ENCODE peak calls at places on chromosome 7, in five cellular contexts. B is pancreas, X is right lobe of liver, D is upper lobe of right lung, G is coronary artery. J is an unnamed sample.

GRCh38 chr7:38660427-38661099 is 29.4 kb upstream of the AMPH start:
- DNase-seq in D (no peak), X (no peak), B (no peak), G (no peak), J (no peak)

GRCh38 chr7:147240468-147240867 is 1123.9 kb downstream of the CNTNAP2 start:
- DNase-seq in G (no peak), B (no peak), X (no peak), D (no peak), J (no peak)

GRCh38 chr7:137985253-137985896 is 16.5 kb downstream of the CREB3L2 start:
- DNase-seq in X (no peak), D (no peak), G (no peak), B (no peak), J (no peak)

GRCh38 chr7:151174246-151175046 is 7.0 kb upstream of the GBX1 start:
- DNase-seq in D (no peak), G (peak; percentile 69), X (no peak), B (no peak), J (no peak)

GRCh38 chr7:18174996-18175395 is 147.3 kb upstream of the PRPS1L1 start:
- DNase-seq in D (no peak), B (no peak), X (no peak), G (no peak), J (no peak)

GRCh38 chr7:80781561-80781979 is 137.3 kb downstream of the SEMA3C start:
- DNase-seq in X (no peak), D (no peak), G (no peak), B (no peak), J (no peak)

GRCh38 chr7:159020987-159021386 is 123.7 kb downstream of the VIPR2 start:
- DNase-seq in X (no peak), D (no peak), G (no peak), B (no peak), J (no peak)

GRCh38 chr7:84043661-84044191 is 150.9 kb downstream of the SEMA3A start:
- DNase-seq in G (no peak), B (no peak), D (no peak), X (no peak), J (no peak)

GRCh38 chr7:157824819-157825121 is 488.0 kb downstream of the DNAJB6 start:
- DNase-seq in D (peak; percentile 47), X (no peak), B (no peak), G (no peak), J (no peak)

GRCh38 chr7:1432411-1433082 is 26.7 kb downstream of the MICALL2 start:
- DNase-seq in X (peak; percentile 70), D (peak; percentile 86), B (peak; percentile 60), G (peak; percentile 82), J (peak; percentile 77)

GRCh38 chr7:8068892-8069686 is 100.5 kb downstream of the GLCCI1 start:
- DNase-seq in D (no peak), X (no peak), B (no peak), G (no peak), J (no peak)

GRCh38 chr7:13061115-13061514 is 373.7 kb downstream of the ARL4A start:
- DNase-seq in X (no peak), G (no peak), D (no peak), B (no peak), J (no peak)

GRCh38 chr7:45708046-45708950 is 134.1 kb downstream of the ADCY1 start:
- DNase-seq in D (peak; percentile 29), X (no peak), B (no peak), G (peak; percentile 50), J (no peak)

GRCh38 chr7:155918720-155919399 is 106.6 kb upstream of the SHH start:
- DNase-seq in B (peak; percentile 67), G (no peak), X (peak; percentile 86), D (no peak), J (no peak)

GRCh38 chr7:7707756-7708310 is 10.6 kb downstream of the RPA3 start:
- DNase-seq in B (no peak), G (no peak), X (no peak), D (no peak), J (no peak)

GRCh38 chr7:106865130-106866115 is at the start of gene PIK3CG:
- DNase-seq in G (no peak), X (no peak), B (no peak), D (no peak), J (peak; percentile 6)

GRCh38 chr7:26318921-26319320 is 27.3 kb downstream of the SNX10 start:
- DNase-seq in X (no peak), B (no peak), G (no peak), D (no peak), J (no peak)

GRCh38 chr7:11754123-11754522 is 77.9 kb downstream of the THSD7A start:
- DNase-seq in B (no peak), G (no peak), X (no peak), D (no peak), J (no peak)

GRCh38 chr7:11751807-11752389 is 80.1 kb downstream of the THSD7A start:
- DNase-seq in G (no peak), D (no peak), X (no peak), B (no peak), J (no peak)

GRCh38 chr7:11757153-11757552 is 74.8 kb downstream of the THSD7A start:
- DNase-seq in X (no peak), B (no peak), G (no peak), D (no peak), J (no peak)

GRCh38 chr7:11753441-11753840 is 78.6 kb downstream of the THSD7A start:
- DNase-seq in X (no peak), G (no peak), D (no peak), B (no peak), J (no peak)

DNA sequence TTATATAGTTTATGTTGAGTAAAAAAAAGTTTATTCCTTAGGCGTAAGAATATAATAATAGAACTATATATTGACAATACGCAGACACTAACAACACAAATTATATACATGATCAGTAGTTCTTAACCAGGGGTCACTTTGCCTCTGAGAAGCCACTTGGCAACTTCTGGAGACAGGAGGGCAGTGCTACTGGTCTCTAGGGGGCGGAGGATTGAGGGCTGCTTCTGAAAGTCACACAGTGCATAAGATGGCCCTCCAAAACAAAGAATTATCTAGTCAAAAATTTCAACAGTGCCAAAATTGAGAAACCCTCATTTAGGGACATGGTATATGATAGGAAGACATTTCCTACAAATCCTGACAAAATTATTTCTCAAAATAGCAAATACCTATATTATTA is 77.1 kb downstream of the THSD7A start:
- DNase-seq in B (no peak), X (no peak), G (no peak), D (no peak), J (no peak)
- TF ChIP-seq CTCF in B (no peak), X (no peak), G (no peak), D (no peak), J (no peak)

DNA sequence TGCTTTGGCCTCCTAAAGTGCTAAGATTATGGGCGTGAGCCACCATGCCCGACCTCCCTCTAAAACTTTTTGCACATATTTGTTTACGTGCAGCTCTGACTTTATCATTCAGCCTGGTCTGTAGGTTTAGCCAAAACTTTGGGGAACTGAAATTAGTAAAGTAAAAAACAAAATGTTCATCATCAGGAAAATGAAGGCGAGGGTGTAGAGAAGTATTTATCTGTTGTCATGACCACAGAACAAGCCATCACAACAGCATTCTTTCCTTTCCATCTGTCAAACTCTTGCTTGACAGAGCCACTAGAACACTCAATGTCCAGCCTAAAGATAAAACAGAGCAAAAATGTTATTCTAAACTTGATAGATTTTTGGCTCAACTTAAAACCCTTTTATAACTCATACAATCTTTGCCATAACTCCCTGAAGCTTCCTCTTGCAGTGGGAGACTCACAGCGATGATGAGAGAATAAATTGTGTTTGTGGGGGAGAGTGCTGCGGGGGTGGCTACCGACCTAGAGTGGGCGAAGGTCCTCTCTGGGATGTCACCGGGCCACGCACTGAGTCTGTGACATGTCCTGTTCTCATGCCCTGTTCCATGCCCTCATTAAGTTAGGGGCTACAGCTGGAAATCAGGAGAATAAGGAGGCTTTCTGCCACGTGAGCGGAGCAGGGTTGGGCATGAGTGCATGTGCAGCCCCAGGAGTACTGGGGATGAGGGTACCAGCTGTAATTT is 58.6 kb upstream of the MKRN1 start:
- DNase-seq in G (no peak), B (no peak), D (no peak), X (no peak), J (no peak)
- H3K27ac ChIP-seq in G (peak overlapping the region; percentile 48), B (no peak overlapping the region), D (peak overlapping the region; percentile 60), X (no peak overlapping the region), J (no peak overlapping the region)

GRCh38 chr7:123637203-123637602 is 18.5 kb upstream of the LMOD2 start:
- DNase-seq in X (no peak), B (no peak), D (no peak), G (no peak), J (no peak)
- TF ChIP-seq CTCF in X (no peak), B (no peak), D (no peak), G (no peak), J (no peak)

GRCh38 chr7:129780257-129781127 is 169.0 kb downstream of the NRF1 start:
- DNase-seq in D (peak; percentile 96), B (peak; percentile 94), X (peak; percentile 78), G (no peak), J (peak; percentile 57)
- H3K27ac ChIP-seq in D (peak overlapping the region; percentile 58), B (peak overlapping the region; percentile 92), X (no peak overlapping the region), G (no peak overlapping the region), J (no peak overlapping the region)

GRCh38 chr7:3210531-3210930 is 90.5 kb upstream of the SDK1 start:
- DNase-seq in D (no peak), X (no peak), G (no peak), B (no peak), J (no peak)
- TF ChIP-seq CTCF in D (no peak), X (no peak), G (no peak), B (no peak), J (no peak)

GRCh38 chr7:64882341-64883112 is 20.5 kb upstream of the ZNF273 start:
- DNase-seq in D (peak; percentile 78), B (peak; percentile 70), X (peak; percentile 54), G (peak; percentile 80), J (no peak)
- H3K27ac ChIP-seq in D (no peak overlapping the region), B (no peak overlapping the region), X (no peak overlapping the region), G (peak overlapping the region; percentile 9), J (no peak overlapping the region)

J was measured in CD4-positive, alpha-beta T cell.